ENCODE peak calls at places on chromosomes 12 and 14, in four cellular contexts. P is AG08396, I is NCI-H1092 treated with DMSO at 0.1 percent for 48 hours, K is Kasumi-1. N is an unnamed sample.

GRCh38 chr14:68082698-68083291 is 263.2 kb downstream of the RAD51B start:
- DNase-seq in P (no peak), I (no peak), K (no peak), N (no peak)

GRCh38 chr14:104132981-104133380 is 5.4 kb upstream of the KIF26A start:
- DNase-seq in P (no peak), I (no peak), K (no peak), N (peak)

GRCh38 chr14:68682166-68683103 is 110.4 kb downstream of the ZFP36L1 start:
- DNase-seq in P (peak), I (no peak), K (peak), N (peak)

GRCh38 chr12:66189476-66189823 is 436 bp downstream of the IRAK3 start:
- DNase-seq in P (no peak), I (peak), K (no peak), N (no peak)

GRCh38 chr12:49367381-49368239 is at the start of gene SPATS2:
- DNase-seq in P (peak), I (peak), K (peak), N (no peak)

GRCh38 chr14:67411820-67412421 is at the start of gene PLEK2:
- DNase-seq in P (peak), I (no peak), K (no peak), N (peak)

GRCh38 chr14:22973217-22974032 is 8.9 kb downstream of the AJUBA start:
- DNase-seq in P (peak), I (peak), K (peak), N (peak)

GRCh38 chr12:123149828-123150272 is 1.0 kb downstream of the PITPNM2 start:
- DNase-seq in P (no peak), I (no peak), K (no peak), N (no peak)

GRCh38 chr12:93745304-93745703 is 68.1 kb downstream of the CRADD start:
- DNase-seq in P (no peak), I (no peak), K (peak), N (no peak)

N was measured in osteoblast.